ENCODE peak calls at places on chromosome 13, in five cellular contexts. V is islet precursor cell, O is sigmoid colon, M is kidney tubule cell, L is AG09309. D is an unnamed sample.

GRCh38 chr13:46010148-46010547 is 42.4 kb downstream of the ZC3H13 start:
- DNase-seq in V (no peak), O (no peak), M (no peak), L (no peak), D (no peak)

GRCh38 chr13:114161028-114161556 is 18.0 kb upstream of the CFAP97D2 start:
- DNase-seq in V (no peak), O (no peak), M (no peak), L (no peak), D (no peak)

GRCh38 chr13:39016789-39017188 is 21.1 kb downstream of the PROSER1 start:
- DNase-seq in V (no peak), O (no peak), M (peak), L (no peak), D (no peak)

GRCh38 chr13:113630804-113631203 is 27.2 kb downstream of the ATP4B start:
- DNase-seq in V (no peak), O (peak), M (no peak), L (no peak), D (no peak)

GRCh38 chr13:30872685-30873443 is 33.2 kb upstream of the MEDAG start:
- DNase-seq in V (peak), O (peak), M (peak), L (no peak), D (no peak)

GRCh38 chr13:50518791-50519201 is 324.7 kb downstream of the DLEU7 start:
- DNase-seq in V (no peak), O (no peak), M (no peak), L (no peak), D (no peak)

GRCh38 chr13:97101912-97102311 is 107.6 kb upstream of the OXGR1 start:
- DNase-seq in V (no peak), O (no peak), M (no peak), L (no peak), D (no peak)

GRCh38 chr13:99873141-99873540 is 98.4 kb downstream of the ZIC5 start:
- DNase-seq in V (no peak), O (no peak), M (no peak), L (no peak), D (no peak)

GRCh38 chr13:101572456-101572855 is 120.0 kb downstream of the ITGBL1 start:
- DNase-seq in V (no peak), O (no peak), M (peak), L (no peak), D (no peak)

GRCh38 chr13:84446972-84447700 is 564.9 kb upstream of the SLITRK1 start:
- DNase-seq in V (peak), O (no peak), M (no peak), L (peak), D (no peak)

GRCh38 chr13:73274147-73274546 is 215.3 kb downstream of the KLF5 start:
- DNase-seq in V (no peak), O (no peak), M (peak), L (peak), D (no peak)

GRCh38 chr13:104586010-104586746 is 1520.0 kb upstream of the SLC10A2 start:
- DNase-seq in V (no peak), O (no peak), M (peak), L (no peak), D (no peak)

GRCh38 chr13:64753606-64754005 is 2476.5 kb downstream of the PCDH9 start:
- DNase-seq in V (no peak), O (no peak), M (no peak), L (no peak), D (no peak)

GRCh38 chr13:111183959-111184684 is 69.0 kb downstream of the ARHGEF7 start:
- DNase-seq in V (no peak), O (no peak), M (no peak), L (no peak), D (no peak)

GRCh38 chr13:75341025-75341424 is 140.9 kb downstream of the TBC1D4 start:
- DNase-seq in V (no peak), O (no peak), M (no peak), L (no peak), D (no peak)

GRCh38 chr13:31073859-31074718 is 87.6 kb downstream of the HSPH1 start:
- DNase-seq in V (peak), O (no peak), M (peak), L (no peak), D (no peak)

GRCh38 chr13:76009491-76009890 is 373.4 kb downstream of the LMO7 start:
- DNase-seq in V (no peak), O (no peak), M (peak), L (no peak), D (no peak)

GRCh38 chr13:51328488-51328887 is 11.0 kb upstream of the SERPINE3 start:
- DNase-seq in V (peak), O (no peak), M (no peak), L (no peak), D (no peak)

GRCh38 chr13:77874406-77874805 is 44.2 kb downstream of the EDNRB start:
- DNase-seq in V (no peak), O (no peak), M (no peak), L (no peak), D (no peak)

GRCh38 chr13:98974053-98974452 is 3.8 kb downstream of the DOCK9 start:
- DNase-seq in V (no peak), O (no peak), M (no peak), L (no peak), D (no peak)

GRCh38 chr13:67390462-67391093 is 160.4 kb upstream of the PCDH9 start:
- DNase-seq in V (no peak), O (no peak), M (peak), L (no peak), D (no peak)

GRCh38 chr13:40813662-40814454 is 24.4 kb downstream of the SLC25A15 start:
- DNase-seq in V (no peak), O (no peak), M (peak), L (no peak), D (no peak)

GRCh38 chr13:97695684-97696083 is 257.8 kb upstream of the IPO5 start:
- DNase-seq in V (no peak), O (no peak), M (peak), L (no peak), D (no peak)

GRCh38 chr13:94607939-94608338 is 6.3 kb downstream of the GPR180 start:
- DNase-seq in V (no peak), O (no peak), M (no peak), L (no peak), D (no peak)

GRCh38 chr13:91399189-91400093 is 1.0 kb downstream of the GPC5 start:
- DNase-seq in V (no peak), O (no peak), M (no peak), L (no peak), D (no peak)

D was measured in stimulated activated CD8-positive, alpha-beta memory T cell treated with anti-CD3 and anti-CD28 coated beads, Interleukin-7, amount 100 ng/mL, for 1 hour.